ENCODE peak calls at places on chromosomes 6 and 20, in five cellular contexts. One of them, this sample, is unnamed.

GRCh38 chr6:13229205-13230085 is 98.9 kb downstream of the TBC1D7 start:
- DNase-seq in right cardiac atrium: no peak
- DNase-seq in HTR-8/SVneo: no peak
- DNase-seq in stimulated activated CD8-positive, alpha-beta memory T cell treated with anti-CD3 and anti-CD28 coated beads, Interleukin-7, amount 100 ng/mL, for 4 hours: peak
- DNase-seq in naive B cell: peak
- DNase-seq in this sample: no peak

GRCh38 chr6:134984821-134985220 is 34.9 kb upstream of the ALDH8A1 start:
- DNase-seq in right cardiac atrium: no peak
- DNase-seq in naive B cell: no peak
- DNase-seq in HTR-8/SVneo: no peak
- DNase-seq in stimulated activated CD8-positive, alpha-beta memory T cell treated with anti-CD3 and anti-CD28 coated beads, Interleukin-7, amount 100 ng/mL, for 4 hours: no peak
- DNase-seq in this sample: no peak

GRCh38 chr6:159038914-159039884 is 5.6 kb downstream of the TAGAP start:
- DNase-seq in stimulated activated CD8-positive, alpha-beta memory T cell treated with anti-CD3 and anti-CD28 coated beads, Interleukin-7, amount 100 ng/mL, for 4 hours: no peak
- DNase-seq in naive B cell: peak
- DNase-seq in HTR-8/SVneo: no peak
- DNase-seq in right cardiac atrium: no peak
- DNase-seq in this sample: peak

GRCh38 chr20:63186528-63187316 is 29.2 kb downstream of the YTHDF1 start:
- DNase-seq in right cardiac atrium: no peak
- DNase-seq in HTR-8/SVneo: peak
- DNase-seq in naive B cell: no peak
- DNase-seq in stimulated activated CD8-positive, alpha-beta memory T cell treated with anti-CD3 and anti-CD28 coated beads, Interleukin-7, amount 100 ng/mL, for 4 hours: no peak
- DNase-seq in this sample: no peak

GRCh38 chr6:2485116-2485515 is 239.7 kb upstream of the GMDS start:
- DNase-seq in naive B cell: no peak
- DNase-seq in stimulated activated CD8-positive, alpha-beta memory T cell treated with anti-CD3 and anti-CD28 coated beads, Interleukin-7, amount 100 ng/mL, for 4 hours: no peak
- DNase-seq in HTR-8/SVneo: no peak
- DNase-seq in right cardiac atrium: no peak
- DNase-seq in this sample: no peak

GRCh38 chr6:157688960-157689599 is 134.0 kb upstream of the SNX9 start:
- DNase-seq in HTR-8/SVneo: no peak
- DNase-seq in right cardiac atrium: no peak
- DNase-seq in naive B cell: no peak
- DNase-seq in stimulated activated CD8-positive, alpha-beta memory T cell treated with anti-CD3 and anti-CD28 coated beads, Interleukin-7, amount 100 ng/mL, for 4 hours: no peak
- DNase-seq in this sample: no peak

GRCh38 chr20:24017160-24017761 is 28.7 kb upstream of the GGTLC1 start:
- DNase-seq in HTR-8/SVneo: no peak
- DNase-seq in right cardiac atrium: no peak
- DNase-seq in naive B cell: no peak
- DNase-seq in stimulated activated CD8-positive, alpha-beta memory T cell treated with anti-CD3 and anti-CD28 coated beads, Interleukin-7, amount 100 ng/mL, for 4 hours: no peak
- DNase-seq in this sample: no peak

GRCh38 chr6:136964368-136964767 is 42.3 kb downstream of the SLC35D3 start:
- DNase-seq in naive B cell: no peak
- DNase-seq in stimulated activated CD8-positive, alpha-beta memory T cell treated with anti-CD3 and anti-CD28 coated beads, Interleukin-7, amount 100 ng/mL, for 4 hours: no peak
- DNase-seq in HTR-8/SVneo: no peak
- DNase-seq in right cardiac atrium: no peak
- DNase-seq in this sample: no peak

GRCh38 chr20:48635791-48636267 is 192.0 kb downstream of the PREX1 start:
- DNase-seq in stimulated activated CD8-positive, alpha-beta memory T cell treated with anti-CD3 and anti-CD28 coated beads, Interleukin-7, amount 100 ng/mL, for 4 hours: peak
- DNase-seq in naive B cell: peak
- DNase-seq in HTR-8/SVneo: peak
- DNase-seq in right cardiac atrium: peak
- DNase-seq in this sample: no peak

GRCh38 chr6:151209071-151209831 is 30.5 kb upstream of the AKAP12 start:
- DNase-seq in naive B cell: no peak
- DNase-seq in HTR-8/SVneo: peak
- DNase-seq in right cardiac atrium: no peak
- DNase-seq in stimulated activated CD8-positive, alpha-beta memory T cell treated with anti-CD3 and anti-CD28 coated beads, Interleukin-7, amount 100 ng/mL, for 4 hours: no peak
- DNase-seq in this sample: no peak

GRCh38 chr20:24985802-24986201 is 6.7 kb downstream of the APMAP start:
- DNase-seq in right cardiac atrium: no peak
- DNase-seq in stimulated activated CD8-positive, alpha-beta memory T cell treated with anti-CD3 and anti-CD28 coated beads, Interleukin-7, amount 100 ng/mL, for 4 hours: no peak
- DNase-seq in naive B cell: no peak
- DNase-seq in HTR-8/SVneo: no peak
- DNase-seq in this sample: no peak

GRCh38 chr6:43020847-43021246 is 576 bp upstream of the RRP36 start:
- DNase-seq in right cardiac atrium: no peak
- DNase-seq in naive B cell: no peak
- DNase-seq in HTR-8/SVneo: no peak
- DNase-seq in stimulated activated CD8-positive, alpha-beta memory T cell treated with anti-CD3 and anti-CD28 coated beads, Interleukin-7, amount 100 ng/mL, for 4 hours: no peak
- DNase-seq in this sample: no peak

GRCh38 chr20:14543040-14543439 is 205.6 kb upstream of the FLRT3 start:
- DNase-seq in right cardiac atrium: no peak
- DNase-seq in naive B cell: no peak
- DNase-seq in stimulated activated CD8-positive, alpha-beta memory T cell treated with anti-CD3 and anti-CD28 coated beads, Interleukin-7, amount 100 ng/mL, for 4 hours: no peak
- DNase-seq in HTR-8/SVneo: no peak
- DNase-seq in this sample: no peak

GRCh38 chr20:3180319-3180718 is 7.0 kb upstream of the LZTS3 start:
- DNase-seq in HTR-8/SVneo: no peak
- DNase-seq in stimulated activated CD8-positive, alpha-beta memory T cell treated with anti-CD3 and anti-CD28 coated beads, Interleukin-7, amount 100 ng/mL, for 4 hours: no peak
- DNase-seq in right cardiac atrium: no peak
- DNase-seq in naive B cell: no peak
- DNase-seq in this sample: no peak

GRCh38 chr6:13474360-13474759 is 13.0 kb downstream of the GFOD1 start:
- DNase-seq in stimulated activated CD8-positive, alpha-beta memory T cell treated with anti-CD3 and anti-CD28 coated beads, Interleukin-7, amount 100 ng/mL, for 4 hours: no peak
- DNase-seq in right cardiac atrium: no peak
- DNase-seq in naive B cell: no peak
- DNase-seq in HTR-8/SVneo: no peak
- DNase-seq in this sample: no peak

GRCh38 chr6:1136415-1136774 is 175.5 kb upstream of the FOXQ1 start:
- DNase-seq in right cardiac atrium: peak
- DNase-seq in stimulated activated CD8-positive, alpha-beta memory T cell treated with anti-CD3 and anti-CD28 coated beads, Interleukin-7, amount 100 ng/mL, for 4 hours: no peak
- DNase-seq in HTR-8/SVneo: no peak
- DNase-seq in naive B cell: no peak
- DNase-seq in this sample: no peak

GRCh38 chr6:159110013-159110412 is 59.2 kb upstream of the FNDC1 start:
- DNase-seq in naive B cell: no peak
- DNase-seq in right cardiac atrium: no peak
- DNase-seq in stimulated activated CD8-positive, alpha-beta memory T cell treated with anti-CD3 and anti-CD28 coated beads, Interleukin-7, amount 100 ng/mL, for 4 hours: no peak
- DNase-seq in HTR-8/SVneo: peak
- DNase-seq in this sample: no peak

GRCh38 chr6:80923816-80924215 is 817.3 kb downstream of the BCKDHB start:
- DNase-seq in right cardiac atrium: no peak
- DNase-seq in HTR-8/SVneo: no peak
- DNase-seq in stimulated activated CD8-positive, alpha-beta memory T cell treated with anti-CD3 and anti-CD28 coated beads, Interleukin-7, amount 100 ng/mL, for 4 hours: no peak
- DNase-seq in naive B cell: no peak
- DNase-seq in this sample: no peak

GRCh38 chr6:21556968-21557721 is 36.4 kb upstream of the SOX4 start:
- DNase-seq in stimulated activated CD8-positive, alpha-beta memory T cell treated with anti-CD3 and anti-CD28 coated beads, Interleukin-7, amount 100 ng/mL, for 4 hours: no peak
- DNase-seq in naive B cell: no peak
- DNase-seq in HTR-8/SVneo: no peak
- DNase-seq in right cardiac atrium: no peak
- DNase-seq in this sample: no peak

GRCh38 chr20:59300341-59301081 is at the start of gene EDN3:
- DNase-seq in right cardiac atrium: no peak
- DNase-seq in stimulated activated CD8-positive, alpha-beta memory T cell treated with anti-CD3 and anti-CD28 coated beads, Interleukin-7, amount 100 ng/mL, for 4 hours: no peak
- DNase-seq in HTR-8/SVneo: no peak
- DNase-seq in naive B cell: no peak
- DNase-seq in this sample: no peak

GRCh38 chr6:75296811-75297779 is 12.5 kb upstream of the TMEM30A start:
- DNase-seq in right cardiac atrium: no peak
- DNase-seq in naive B cell: peak
- DNase-seq in stimulated activated CD8-positive, alpha-beta memory T cell treated with anti-CD3 and anti-CD28 coated beads, Interleukin-7, amount 100 ng/mL, for 4 hours: no peak
- DNase-seq in HTR-8/SVneo: no peak
- DNase-seq in this sample: no peak

GRCh38 chr20:20744170-20744725 is 31.8 kb upstream of the RALGAPA2 start:
- DNase-seq in HTR-8/SVneo: no peak
- DNase-seq in stimulated activated CD8-positive, alpha-beta memory T cell treated with anti-CD3 and anti-CD28 coated beads, Interleukin-7, amount 100 ng/mL, for 4 hours: no peak
- DNase-seq in right cardiac atrium: no peak
- DNase-seq in naive B cell: no peak
- DNase-seq in this sample: no peak

GRCh38 chr6:894274-894673 is 201.3 kb upstream of the EXOC2 start:
- DNase-seq in naive B cell: no peak
- DNase-seq in right cardiac atrium: no peak
- DNase-seq in stimulated activated CD8-positive, alpha-beta memory T cell treated with anti-CD3 and anti-CD28 coated beads, Interleukin-7, amount 100 ng/mL, for 4 hours: no peak
- DNase-seq in HTR-8/SVneo: no peak
- DNase-seq in this sample: no peak